ENCODE peak calls at places on chromosomes 6 and 20, in four cellular contexts. One of them, this sample, is unnamed. For H3K4me1 and H3K27me3, the result is how much of the 10 kb centered on the place peaks cover.

GRCh38 chr6:110545081-110545872 is 68.9 kb upstream of the SLC22A16 start:
- DNase-seq in PC-9: no peak
- DNase-seq in left ventricle myocardium inferior: no peak
- DNase-seq in MM.1S: no peak
- DNase-seq in this sample: no peak

GRCh38 chr6:150025201-150025917 is at the start of gene RAET1L:
- DNase-seq in PC-9: peak
- DNase-seq in left ventricle myocardium inferior: peak
- DNase-seq in MM.1S: no peak
- DNase-seq in this sample: peak

GRCh38 chr6:132298344-132298949 is 102.8 kb downstream of the MOXD1 start:
- DNase-seq in PC-9: peak
- DNase-seq in left ventricle myocardium inferior: no peak
- DNase-seq in MM.1S: peak
- DNase-seq in this sample: no peak

GRCh38 chr6:143110572-143110971 is 49.9 kb downstream of the AIG1 start:
- DNase-seq in PC-9: no peak
- DNase-seq in left ventricle myocardium inferior: no peak
- DNase-seq in MM.1S: no peak
- DNase-seq in this sample: no peak

GRCh38 chr20:10090588-10091166 is 55.9 kb downstream of the ANKEF1 start:
- DNase-seq in PC-9: peak
- DNase-seq in left ventricle myocardium inferior: no peak
- DNase-seq in MM.1S: peak
- DNase-seq in this sample: no peak

GRCh38 chr6:43171284-43172126 is 436 bp downstream of the SRF start:
- DNase-seq in PC-9: peak
- DNase-seq in left ventricle myocardium inferior: no peak
- DNase-seq in MM.1S: no peak
- DNase-seq in this sample: no peak

GRCh38 chr20:25532015-25532751 is 53.1 kb downstream of the NINL start:
- DNase-seq in PC-9: peak
- DNase-seq in left ventricle myocardium inferior: no peak
- DNase-seq in MM.1S: no peak
- DNase-seq in this sample: no peak

GRCh38 chr6:14379568-14379967 is 262.0 kb downstream of the CD83 start:
- DNase-seq in PC-9: no peak
- DNase-seq in left ventricle myocardium inferior: no peak
- DNase-seq in MM.1S: no peak
- DNase-seq in this sample: no peak

GRCh38 chr6:169200931-169201514 is 52.6 kb downstream of the THBS2 start:
- DNase-seq in PC-9: no peak
- DNase-seq in left ventricle myocardium inferior: no peak
- DNase-seq in MM.1S: no peak
- DNase-seq in this sample: no peak

GRCh38 chr20:11305406-11305805 is 612.3 kb upstream of the BTBD3 start:
- DNase-seq in PC-9: no peak
- DNase-seq in left ventricle myocardium inferior: no peak
- DNase-seq in MM.1S: peak
- DNase-seq in this sample: no peak

GRCh38 chr6:141105481-141105880 is 1027.2 kb upstream of the GJE1 start:
- DNase-seq in PC-9: no peak
- DNase-seq in left ventricle myocardium inferior: no peak
- DNase-seq in MM.1S: no peak
- DNase-seq in this sample: no peak

GRCh38 chr6:75478929-75479328 is 14.7 kb downstream of the FILIP1 start:
- DNase-seq in PC-9: no peak
- DNase-seq in left ventricle myocardium inferior: no peak
- DNase-seq in MM.1S: no peak
- DNase-seq in this sample: no peak
- H3K4me1 ChIP-seq in PC-9: under half
- H3K4me1 ChIP-seq in left ventricle myocardium inferior: half or more
- H3K4me1 ChIP-seq in MM.1S: under half
- H3K4me1 ChIP-seq in this sample: under half

GRCh38 chr6:30075987-30076311 is 380 bp upstream of the RNF39 start:
- DNase-seq in PC-9: peak
- DNase-seq in left ventricle myocardium inferior: no peak
- DNase-seq in MM.1S: no peak
- DNase-seq in this sample: no peak
- H3K27me3 ChIP-seq in PC-9: under half
- H3K27me3 ChIP-seq in left ventricle myocardium inferior: half or more
- H3K27me3 ChIP-seq in MM.1S: half or more
- H3K27me3 ChIP-seq in this sample: under half

GRCh38 chr20:61559706-61560315 is 307.8 kb downstream of the CDH4 start:
- DNase-seq in PC-9: no peak
- DNase-seq in left ventricle myocardium inferior: no peak
- DNase-seq in MM.1S: no peak
- DNase-seq in this sample: no peak
- TF ChIP-seq CTCF in PC-9: no peak
- TF ChIP-seq CTCF in left ventricle myocardium inferior: no peak
- TF ChIP-seq CTCF in MM.1S: no peak
- TF ChIP-seq CTCF in this sample: no peak

DNA sequence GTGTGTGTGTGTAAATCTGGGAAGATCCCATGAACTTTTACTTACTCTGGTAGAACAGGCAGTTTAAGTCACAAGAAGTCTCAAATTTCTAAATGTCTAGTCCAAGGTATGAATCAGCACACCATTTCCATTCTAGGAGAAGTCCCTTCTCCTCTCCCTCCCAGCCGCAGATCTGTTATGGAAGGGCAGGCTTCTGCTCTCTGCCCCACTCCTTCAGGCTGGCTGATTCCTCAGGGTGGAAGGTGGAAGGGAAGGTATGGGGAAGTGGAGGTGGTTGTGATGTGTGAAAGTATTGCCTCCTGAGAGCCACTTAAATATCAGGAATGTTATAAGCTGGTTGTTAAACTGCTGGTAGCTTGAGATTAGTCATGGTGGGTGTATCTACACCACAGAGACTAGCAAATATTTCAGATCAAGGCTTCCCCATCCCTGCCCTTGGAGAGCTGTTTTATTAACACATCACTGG is 44.5 kb upstream of the LAMA4 start:
- DNase-seq in PC-9: peak
- DNase-seq in left ventricle myocardium inferior: no peak
- DNase-seq in MM.1S: no peak
- DNase-seq in this sample: no peak
- H3K4me1 ChIP-seq in PC-9: half or more
- H3K4me1 ChIP-seq in left ventricle myocardium inferior: under half
- H3K4me1 ChIP-seq in MM.1S: under half
- H3K4me1 ChIP-seq in this sample: under half

DNA sequence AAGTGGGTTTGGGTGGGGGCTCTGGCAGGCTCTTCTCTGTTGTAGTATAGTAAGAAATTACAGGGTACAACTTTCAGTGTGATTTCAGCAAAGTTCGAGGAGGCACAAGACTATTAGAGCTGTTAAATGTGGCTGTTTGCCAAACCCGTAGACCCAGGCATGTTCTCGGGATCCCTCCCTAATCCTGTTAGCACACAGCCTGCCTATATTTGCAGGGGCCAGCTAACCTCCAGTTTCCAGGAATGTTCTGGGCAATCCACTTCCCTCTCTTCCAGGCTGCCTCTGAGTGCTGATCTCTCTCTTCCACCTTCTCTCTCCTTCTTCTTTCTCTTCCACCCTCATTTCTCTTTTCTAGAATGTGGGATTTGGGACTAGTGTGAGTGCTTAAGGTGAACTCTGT is 34.8 kb upstream of the ZFP64 start:
- DNase-seq in PC-9: no peak
- DNase-seq in left ventricle myocardium inferior: no peak
- DNase-seq in MM.1S: no peak
- DNase-seq in this sample: no peak
- H3K27me3 ChIP-seq in PC-9: half or more
- H3K27me3 ChIP-seq in left ventricle myocardium inferior: under half
- H3K27me3 ChIP-seq in MM.1S: under half
- H3K27me3 ChIP-seq in this sample: under half

GRCh38 chr20:41041693-41042092 is 13.1 kb downstream of the TOP1 start:
- DNase-seq in PC-9: no peak
- DNase-seq in left ventricle myocardium inferior: no peak
- DNase-seq in MM.1S: no peak
- DNase-seq in this sample: no peak
- TF ChIP-seq CTCF in PC-9: no peak
- TF ChIP-seq CTCF in left ventricle myocardium inferior: no peak
- TF ChIP-seq CTCF in MM.1S: no peak
- TF ChIP-seq CTCF in this sample: no peak

GRCh38 chr20:53736757-53737403 is 143.2 kb upstream of the ZNF217 start:
- DNase-seq in PC-9: no peak
- DNase-seq in left ventricle myocardium inferior: no peak
- DNase-seq in MM.1S: peak
- DNase-seq in this sample: no peak

GRCh38 chr20:53734006-53734688 is 140.5 kb upstream of the ZNF217 start:
- DNase-seq in PC-9: no peak
- DNase-seq in left ventricle myocardium inferior: no peak
- DNase-seq in MM.1S: no peak
- DNase-seq in this sample: no peak

GRCh38 chr20:53737404-53738038 is 143.9 kb upstream of the ZNF217 start:
- DNase-seq in PC-9: no peak
- DNase-seq in left ventricle myocardium inferior: no peak
- DNase-seq in MM.1S: peak
- DNase-seq in this sample: no peak

GRCh38 chr20:53736122-53736756 is 142.6 kb upstream of the ZNF217 start:
- DNase-seq in PC-9: peak
- DNase-seq in left ventricle myocardium inferior: no peak
- DNase-seq in MM.1S: no peak
- DNase-seq in this sample: no peak

DNA sequence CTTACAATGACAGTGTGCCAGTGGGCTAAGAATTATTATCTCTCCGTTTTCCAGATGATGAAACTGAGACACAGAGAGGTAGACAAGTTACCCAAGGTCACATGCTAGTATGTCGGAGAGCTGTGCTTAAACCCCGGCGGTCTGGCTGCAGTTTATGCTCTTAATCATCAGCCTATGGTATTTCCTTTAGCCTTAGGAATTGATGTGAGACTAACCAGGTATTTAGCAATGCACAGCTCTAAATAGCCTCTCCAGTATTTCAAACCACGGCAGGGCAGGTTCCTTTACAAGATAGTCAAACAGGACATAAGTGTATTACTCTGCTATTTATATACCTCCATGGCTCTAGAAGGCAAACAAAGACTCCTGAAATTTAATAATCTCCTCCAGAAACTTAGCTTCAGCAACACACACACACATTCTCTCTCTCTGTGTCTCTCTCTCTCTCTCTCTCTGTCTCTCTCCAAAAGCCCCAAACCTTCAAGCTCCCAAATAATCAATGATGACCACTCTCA is 142.0 kb upstream of the ZNF217 start:
- DNase-seq in PC-9: peak
- DNase-seq in left ventricle myocardium inferior: no peak
- DNase-seq in MM.1S: peak
- DNase-seq in this sample: no peak
- H3K4me1 ChIP-seq in PC-9: half or more
- H3K4me1 ChIP-seq in left ventricle myocardium inferior: under half
- H3K4me1 ChIP-seq in MM.1S: under half
- H3K4me1 ChIP-seq in this sample: under half

DNA sequence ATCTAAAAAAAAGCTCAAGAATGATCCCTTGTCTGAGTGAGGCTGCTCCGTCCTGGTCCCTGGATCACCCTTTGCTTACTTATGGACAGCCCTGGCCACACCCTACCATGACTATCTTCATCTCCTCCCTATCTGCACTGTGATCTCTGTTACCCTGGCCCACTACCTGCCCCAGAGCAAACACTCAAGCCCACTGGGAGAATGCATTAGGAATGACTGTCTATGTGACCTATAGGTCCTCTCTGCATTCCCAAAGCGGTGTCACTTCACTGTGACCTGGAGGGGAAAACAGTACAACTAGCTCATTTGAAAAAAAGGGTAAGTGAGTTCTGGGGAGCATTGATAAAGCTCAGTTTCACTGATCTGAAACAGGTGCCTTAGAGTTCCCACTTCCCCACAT is 86.4 kb upstream of the FOXP4 start:
- DNase-seq in PC-9: no peak
- DNase-seq in left ventricle myocardium inferior: no peak
- DNase-seq in MM.1S: no peak
- DNase-seq in this sample: no peak
- H3K27me3 ChIP-seq in PC-9: under half
- H3K27me3 ChIP-seq in left ventricle myocardium inferior: under half
- H3K27me3 ChIP-seq in MM.1S: under half
- H3K27me3 ChIP-seq in this sample: under half

GRCh38 chr6:125779924-125780539 is 10.7 kb upstream of the NCOA7 start:
- DNase-seq in PC-9: peak
- DNase-seq in left ventricle myocardium inferior: peak
- DNase-seq in MM.1S: peak
- DNase-seq in this sample: peak

GRCh38 chr6:125780540-125781306 is 10.0 kb upstream of the NCOA7 start:
- DNase-seq in PC-9: peak
- DNase-seq in left ventricle myocardium inferior: peak
- DNase-seq in MM.1S: peak
- DNase-seq in this sample: peak

GRCh38 chr6:125784365-125784764 is 6.4 kb upstream of the NCOA7 start:
- DNase-seq in PC-9: no peak
- DNase-seq in left ventricle myocardium inferior: no peak
- DNase-seq in MM.1S: no peak
- DNase-seq in this sample: no peak

DNA sequence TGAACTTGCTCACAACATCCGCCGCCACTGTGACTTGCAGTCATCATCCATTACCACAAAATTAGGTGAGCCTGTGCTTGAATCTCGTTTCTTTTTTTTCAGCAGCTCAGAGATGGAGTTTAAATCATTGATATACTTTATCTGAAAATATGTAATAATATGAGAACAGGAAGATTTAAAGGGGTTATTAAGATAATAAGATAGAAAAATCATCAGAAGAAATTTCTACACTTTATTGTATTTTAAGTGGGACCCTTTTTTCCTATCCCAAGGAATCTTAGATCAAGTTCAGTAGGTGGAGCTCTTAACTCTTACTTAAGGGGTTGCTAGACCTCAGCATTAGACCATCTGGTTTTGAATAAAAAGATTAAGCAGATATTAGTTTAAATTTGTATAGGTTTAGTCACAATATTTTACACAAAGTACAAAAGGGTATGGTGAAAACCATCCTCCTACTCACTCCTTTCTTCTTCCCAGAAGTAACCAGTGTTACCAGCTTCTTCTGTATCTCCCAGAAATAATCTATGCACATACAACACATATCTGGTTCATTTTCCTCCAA is 9.4 kb upstream of the NCOA7 start:
- DNase-seq in PC-9: no peak
- DNase-seq in left ventricle myocardium inferior: no peak
- DNase-seq in MM.1S: peak
- DNase-seq in this sample: no peak
- TF ChIP-seq CTCF in PC-9: peak
- TF ChIP-seq CTCF in left ventricle myocardium inferior: no peak
- TF ChIP-seq CTCF in MM.1S: peak
- TF ChIP-seq CTCF in this sample: no peak

DNA sequence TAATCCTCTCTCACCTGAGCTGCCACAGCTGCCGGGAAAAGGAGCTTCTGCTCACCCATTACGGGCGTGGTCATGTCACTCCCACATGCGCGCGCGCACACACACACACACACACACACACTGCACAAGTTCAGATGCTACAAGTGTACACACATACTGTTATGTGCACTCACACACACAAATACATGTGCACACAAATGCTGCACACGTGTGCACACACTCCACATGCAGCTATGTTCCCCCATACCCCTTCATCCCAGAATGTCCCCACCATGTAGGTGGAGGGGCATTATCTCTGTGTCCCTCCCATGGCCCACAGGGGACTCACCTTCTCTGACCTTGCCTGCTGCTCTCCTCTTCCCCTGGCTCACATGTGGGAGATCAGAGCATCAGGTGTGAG is 37.3 kb downstream of the GNAS-AS1 start:
- DNase-seq in PC-9: no peak
- DNase-seq in left ventricle myocardium inferior: no peak
- DNase-seq in MM.1S: no peak
- DNase-seq in this sample: no peak
- H3K4me1 ChIP-seq in PC-9: under half
- H3K4me1 ChIP-seq in left ventricle myocardium inferior: under half
- H3K4me1 ChIP-seq in MM.1S: under half
- H3K4me1 ChIP-seq in this sample: under half

This sample was measured in right atrium auricular region.